ENCODE peak calls at places on chromosomes 16 and 17, in five cellular contexts. P is activated gamma-delta T cell treated with Interleukin-2 at 50 U/mL for 16 hours; U is RCC 7860; C is fibroblast of lung; K is stimulated activated CD4-positive, alpha-beta T cell treated with anti-CD3 and anti-CD28 coated beads, Interleukin-15, amount 100 ng/mL, for 48 hours. Z is an unnamed sample.

GRCh38 chr16:12195296-12195695 is 218.8 kb downstream of the SNX29 start:
- DNase-seq in P (no peak), U (no peak), C (no peak), K (no peak), Z (no peak)

GRCh38 chr17:7026471-7027115 is 3.7 kb downstream of the BCL6B start:
- DNase-seq in P (no peak), U (no peak), C (no peak), K (no peak), Z (no peak)

GRCh38 chr17:48583708-48584582 is 5.8 kb upstream of the HOXB4 start:
- DNase-seq in P (no peak), U (no peak), C (peak; percentile 91), K (no peak), Z (no peak)

GRCh38 chr16:3038256-3038655 is 1.5 kb upstream of the BICDL2 start:
- DNase-seq in P (no peak), U (no peak), C (no peak), K (no peak), Z (no peak)

GRCh38 chr17:42891539-42892152 is 9.0 kb upstream of the G6PC1 start:
- DNase-seq in P (no peak), U (no peak), C (peak; percentile 32), K (no peak), Z (no peak)

GRCh38 chr17:9767432-9767991 is 23.9 kb downstream of the DHRS7C start:
- DNase-seq in P (no peak), U (no peak), C (no peak), K (no peak), Z (no peak)

GRCh38 chr17:17514993-17515920 is 19.1 kb upstream of the RASD1 start:
- DNase-seq in P (no peak), U (peak; percentile 72), C (peak; percentile 38), K (no peak), Z (no peak)

GRCh38 chr17:35520043-35520442 is 17.4 kb downstream of the SLFN12L start:
- DNase-seq in P (no peak), U (no peak), C (no peak), K (no peak), Z (no peak)

GRCh38 chr17:74214642-74215331 is 1.4 kb downstream of the TTYH2 start:
- DNase-seq in P (no peak), U (no peak), C (no peak), K (no peak), Z (no peak)

GRCh38 chr16:3902731-3903130 is 22.2 kb upstream of the CREBBP start:
- DNase-seq in P (no peak), U (no peak), C (no peak), K (no peak), Z (no peak)

GRCh38 chr17:50109207-50109606 is 14.1 kb downstream of the PDK2 start:
- DNase-seq in P (no peak), U (no peak), C (no peak), K (no peak), Z (no peak)

GRCh38 chr16:3467920-3468319 is 24.4 kb downstream of the NAA60 start:
- DNase-seq in P (no peak), U (no peak), C (peak; percentile 58), K (no peak), Z (no peak)

GRCh38 chr16:24819462-24820040 is 26.2 kb upstream of the SLC5A11 start:
- DNase-seq in P (no peak), U (no peak), C (peak; percentile 67), K (no peak), Z (no peak)

GRCh38 chr16:89922884-89923639 is at the start of gene TUBB3:
- DNase-seq in P (no peak), U (peak; percentile 72), C (peak; percentile 81), K (no peak), Z (no peak)

GRCh38 chr16:29876578-29877249 is 13.7 kb upstream of the CDIPT start:
- DNase-seq in P (peak; percentile 30), U (no peak), C (no peak), K (no peak), Z (no peak)

GRCh38 chr17:21462259-21462658 is 86.1 kb downstream of the KCNJ12 start:
- DNase-seq in P (no peak), U (no peak), C (no peak), K (no peak), Z (no peak)

GRCh38 chr16:3065069-3065741 is at the start of gene IL32:
- DNase-seq in P (peak; percentile 73), U (peak; percentile 85), C (peak; percentile 57), K (no peak), Z (no peak)

GRCh38 chr16:50944431-50944830 is 202.5 kb downstream of the CYLD start:
- DNase-seq in P (no peak), U (no peak), C (no peak), K (no peak), Z (no peak)

GRCh38 chr16:1706386-1707192 is 594 bp downstream of the MAPK8IP3 start:
- DNase-seq in P (peak; percentile 40), U (peak; percentile 15), C (peak; percentile 32), K (peak; percentile 11), Z (no peak)

GRCh38 chr17:64661981-64662773 is at the start of gene SMURF2:
- DNase-seq in P (peak; percentile 78), U (peak; percentile 65), C (peak; percentile 53), K (peak; percentile 55), Z (no peak)

GRCh38 chr16:87416826-87417471 is 24.8 kb downstream of the MAP1LC3B start:
- DNase-seq in P (no peak), U (no peak), C (peak; percentile 84), K (no peak), Z (no peak)

GRCh38 chr16:52466998-52467397 is 79.9 kb downstream of the TOX3 start:
- DNase-seq in P (no peak), U (no peak), C (no peak), K (no peak), Z (no peak)

GRCh38 chr17:48723555-48724239 is 712 bp downstream of the PRAC2 start:
- DNase-seq in P (no peak), U (no peak), C (no peak), K (no peak), Z (no peak)

GRCh38 chr16:28974007-28974436 is 556 bp upstream of the SPNS1 start:
- DNase-seq in P (no peak), U (peak; percentile 44), C (peak; percentile 74), K (no peak), Z (no peak)

GRCh38 chr17:82302991-82303943 is 14.1 kb downstream of the CD7 start:
- DNase-seq in P (peak; percentile 56), U (no peak), C (no peak), K (no peak), Z (no peak)

GRCh38 chr17:63476494-63476856 is 386 bp upstream of the ACE start:
- DNase-seq in P (no peak), U (no peak), C (no peak), K (no peak), Z (no peak)

Z was measured in GM12878.